ENCODE peak calls at places on chromosomes 6 and 20, in seven cellular contexts. P, J, Q, H, A, U and T are unnamed samples.

GRCh38 chr6:40054186-40054585 is 119.9 kb upstream of the MOCS1 start:
- DNase-seq in P (no peak), J (no peak), Q (no peak), H (no peak), A (no peak), U (no peak), T (no peak)

GRCh38 chr6:90217621-90218496 is 78.8 kb downstream of the BACH2 start:
- DNase-seq in P (no peak), J (no peak), Q (no peak), H (peak), A (peak), U (no peak), T (no peak)

GRCh38 chr20:2955257-2955950 is 82.1 kb downstream of the PTPRA start:
- DNase-seq in P (no peak), J (no peak), Q (no peak), H (no peak), A (no peak), U (no peak), T (no peak)

GRCh38 chr6:37357288-37357687 is 3.5 kb downstream of the RNF8 start:
- DNase-seq in P (no peak), J (peak), Q (no peak), H (no peak), A (no peak), U (no peak), T (peak)

GRCh38 chr20:23178806-23179205 is 92.7 kb upstream of the CD93 start:
- DNase-seq in P (no peak), J (no peak), Q (no peak), H (no peak), A (no peak), U (peak), T (peak)

GRCh38 chr20:63238491-63239126 is 2.9 kb downstream of the BIRC7 start:
- DNase-seq in P (no peak), J (no peak), Q (no peak), H (no peak), A (no peak), U (no peak), T (no peak)

GRCh38 chr20:13029687-13030510 is 21.1 kb downstream of the SPTLC3 start:
- DNase-seq in P (no peak), J (peak), Q (peak), H (peak), A (peak), U (peak), T (peak)

GRCh38 chr6:77456531-77457248 is 6.6 kb downstream of the HTR1B start:
- DNase-seq in P (no peak), J (peak), Q (peak), H (peak), A (no peak), U (peak), T (peak)

GRCh38 chr6:29655658-29656057 is 1.2 kb upstream of the MOG start:
- DNase-seq in P (no peak), J (no peak), Q (no peak), H (no peak), A (no peak), U (no peak), T (no peak)

GRCh38 chr6:156998824-156999330 is 221.7 kb downstream of the ARID1B start:
- DNase-seq in P (no peak), J (no peak), Q (no peak), H (no peak), A (no peak), U (no peak), T (peak)

GRCh38 chr6:156996265-156996664 is 219.1 kb downstream of the ARID1B start:
- DNase-seq in P (no peak), J (no peak), Q (no peak), H (no peak), A (no peak), U (no peak), T (peak)

GRCh38 chr6:157001716-157002115 is 224.5 kb downstream of the ARID1B start:
- DNase-seq in P (no peak), J (no peak), Q (no peak), H (no peak), A (no peak), U (no peak), T (no peak)

GRCh38 chr6:157002795-157003194 is 225.6 kb downstream of the ARID1B start:
- DNase-seq in P (no peak), J (no peak), Q (no peak), H (no peak), A (no peak), U (no peak), T (peak)

DNA sequence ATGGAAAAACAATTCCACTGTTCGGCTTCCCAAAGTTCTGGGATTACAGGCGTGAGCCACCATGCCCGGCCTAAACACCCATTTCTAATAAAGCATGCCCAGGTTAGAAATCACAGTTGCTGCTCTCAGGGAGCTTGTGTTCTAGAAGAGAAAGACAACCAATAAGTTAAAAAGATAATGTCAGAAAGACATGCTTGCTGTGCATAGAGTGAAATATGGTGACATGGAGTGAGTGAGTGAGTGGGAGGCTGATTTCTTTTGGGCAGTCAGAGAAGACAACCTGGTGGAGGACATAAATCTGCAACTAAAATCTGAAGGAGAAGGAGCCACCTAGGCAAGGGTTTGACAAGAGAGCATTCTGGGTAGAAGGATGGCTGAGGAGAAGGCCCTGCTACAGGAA is 222.6 kb downstream of the ARID1B start:
- DNase-seq in P (no peak), J (no peak), Q (no peak), H (no peak), A (no peak), U (no peak), T (no peak)
- H3K23ac ChIP-seq in P (no peak), J (no peak), Q (no peak), H (no peak), A (no peak), U (no peak), T (no peak)

GRCh38 chr6:122052501-122052900 is 347.0 kb upstream of the HSF2 start:
- DNase-seq in P (no peak), J (no peak), Q (no peak), H (no peak), A (no peak), U (peak), T (no peak)
- H3K23ac ChIP-seq in P (no peak), J (no peak), Q (no peak), H (no peak), A (no peak), U (no peak), T (no peak)

GRCh38 chr6:140490086-140490485 is 1115.6 kb upstream of the CITED2 start:
- DNase-seq in P (no peak), J (peak), Q (no peak), H (no peak), A (no peak), U (no peak), T (no peak)
- H3K23ac ChIP-seq in P (no peak), J (no peak), Q (no peak), H (no peak), A (no peak), U (no peak), T (no peak)

DNA sequence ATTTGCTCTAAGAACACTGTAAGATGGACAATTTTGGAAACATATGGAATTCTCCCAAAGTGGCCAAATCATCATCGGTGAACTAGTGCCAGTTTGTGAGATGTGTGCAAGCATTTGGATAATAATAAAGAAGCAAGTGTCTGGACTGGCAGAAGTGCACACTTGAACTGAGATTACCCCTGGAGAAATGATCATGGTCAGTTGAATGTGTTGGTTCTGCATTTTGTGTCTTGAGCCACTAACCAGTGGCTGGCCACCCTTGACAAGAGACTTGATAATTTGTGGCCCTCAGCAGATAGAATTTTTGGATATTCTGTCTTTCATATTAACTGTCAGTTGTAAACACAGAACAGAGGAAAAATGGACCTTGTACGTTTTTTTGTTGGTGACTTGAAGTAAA is 37.5 kb downstream of the CITED2 start:
- DNase-seq in P (no peak), J (no peak), Q (no peak), H (no peak), A (no peak), U (no peak), T (no peak)
- H3K23ac ChIP-seq in P (no peak), J (no peak), Q (no peak), H (no peak), A (no peak), U (peak), T (no peak)